ENCODE peak calls at places on chromosomes 12 and 14, in eight cellular contexts. T is bronchial epithelial cell, E is lower lobe of right lung, L is brain microvascular endothelial cell, Y is GM10248, Q is foreskin fibroblast, O is PC-3, V is IMR-90. X is an unnamed sample.

GRCh38 chr12:39392154-39392925 is 50.6 kb downstream of the KIF21A start:
- DNase-seq in Q (no peak), T (peak; percentile 9), V (no peak), L (no peak), Y (no peak), O (no peak), E (no peak), X (no peak)

GRCh38 chr12:1573960-1574862 is 20.2 kb downstream of the FBXL14 start:
- DNase-seq in E (no peak), Y (no peak), V (no peak), O (no peak), T (no peak), L (no peak), Q (no peak), X (no peak)

GRCh38 chr12:45674583-45674982 is 54.9 kb upstream of the ARID2 start:
- DNase-seq in O (peak; percentile 98), V (peak; percentile 94), E (peak; percentile 76), Y (no peak), L (peak; percentile 95), T (peak; percentile 92), Q (peak; percentile 87), X (peak; percentile 92)

GRCh38 chr14:97177635-97178034 is 380.5 kb downstream of the VRK1 start:
- DNase-seq in Q (no peak), O (no peak), T (no peak), L (no peak), Y (no peak), E (no peak), V (no peak), X (peak; percentile 32)

GRCh38 chr14:101008631-101009336 is 105.3 kb upstream of the RTL1 start:
- DNase-seq in E (no peak), T (no peak), O (no peak), Y (peak; percentile 7), V (peak; percentile 34), Q (peak; percentile 63), L (no peak), X (no peak)

GRCh38 chr14:106556665-106557289 is 1030.4 kb downstream of the TMEM121 start:
- DNase-seq in O (peak; percentile 13), E (peak; percentile 77), Q (no peak), V (no peak), L (no peak), T (no peak), Y (peak; percentile 45), X (peak; percentile 68)

GRCh38 chr14:101541063-101541462 is 20.2 kb upstream of the DIO3 start:
- DNase-seq in T (no peak), E (no peak), O (no peak), Q (no peak), Y (no peak), L (no peak), V (no peak), X (no peak)

GRCh38 chr14:94571950-94572349 is 9.3 kb upstream of the SERPINA5 start:
- DNase-seq in Y (no peak), E (no peak), O (no peak), V (peak; percentile 23), L (peak; percentile 33), Q (no peak), T (peak; percentile 40), X (peak; percentile 75)

GRCh38 chr12:79897617-79898016 is 37.3 kb downstream of the PPP1R12A start:
- DNase-seq in Q (peak; percentile 89), V (peak; percentile 95), E (no peak), O (peak; percentile 94), Y (no peak), L (peak; percentile 83), T (peak; percentile 85), X (peak; percentile 72)

GRCh38 chr12:62291888-62292760 is 31.9 kb downstream of the USP15 start:
- DNase-seq in T (peak; percentile 55), O (peak; percentile 54), E (no peak), Q (peak; percentile 10), L (peak; percentile 33), Y (no peak), V (peak; percentile 43), X (peak; percentile 64)

GRCh38 chr12:103456006-103456405 is 39.8 kb downstream of the C12orf42 start:
- DNase-seq in L (no peak), O (no peak), T (no peak), E (no peak), V (no peak), Q (no peak), Y (no peak), X (no peak)

GRCh38 chr12:6141048-6141447 is 16.6 kb upstream of the VWF start:
- DNase-seq in Y (no peak), E (no peak), Q (peak; percentile 12), L (peak; percentile 66), V (peak; percentile 70), T (no peak), O (no peak), X (peak; percentile 46)

GRCh38 chr12:6148061-6148460 is 23.6 kb upstream of the VWF start:
- DNase-seq in Y (no peak), E (no peak), V (no peak), O (no peak), L (no peak), T (no peak), Q (no peak), X (no peak)

GRCh38 chr12:6145584-6145983 is 21.1 kb upstream of the VWF start:
- DNase-seq in E (no peak), T (no peak), Y (no peak), Q (no peak), L (no peak), O (no peak), V (no peak), X (no peak)

GRCh38 chr12:6146951-6147350 is 22.5 kb upstream of the VWF start:
- DNase-seq in T (peak; percentile 63), V (no peak), L (no peak), Q (no peak), O (no peak), E (no peak), Y (no peak), X (no peak)

DNA sequence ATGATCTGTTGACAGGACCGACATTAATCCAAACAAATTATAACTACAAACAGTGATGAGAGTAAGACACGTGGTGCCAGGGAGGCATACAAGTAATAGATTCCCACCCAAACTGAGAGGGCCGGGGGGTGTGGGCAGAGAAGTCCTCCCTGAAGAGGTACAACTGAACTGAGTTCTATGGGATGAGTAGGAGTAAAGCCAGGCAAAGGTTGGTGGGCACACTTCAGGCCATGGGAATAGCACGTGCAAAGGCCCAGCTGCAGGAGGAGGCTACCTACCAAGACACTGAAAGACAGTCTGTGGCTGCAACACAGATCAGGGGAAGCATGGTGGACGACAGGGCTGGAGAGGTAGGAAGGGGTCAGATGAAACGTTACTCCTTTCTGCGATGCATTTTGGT is 22.0 kb upstream of the VWF start:
- DNase-seq in V (no peak), L (no peak), E (no peak), Q (no peak), T (no peak), Y (no peak), O (no peak), X (no peak)
- TF ChIP-seq CTCF in V (no peak), L (no peak), E (no peak), Q (no peak), T (no peak), Y (no peak), O (no peak), X (no peak)

DNA sequence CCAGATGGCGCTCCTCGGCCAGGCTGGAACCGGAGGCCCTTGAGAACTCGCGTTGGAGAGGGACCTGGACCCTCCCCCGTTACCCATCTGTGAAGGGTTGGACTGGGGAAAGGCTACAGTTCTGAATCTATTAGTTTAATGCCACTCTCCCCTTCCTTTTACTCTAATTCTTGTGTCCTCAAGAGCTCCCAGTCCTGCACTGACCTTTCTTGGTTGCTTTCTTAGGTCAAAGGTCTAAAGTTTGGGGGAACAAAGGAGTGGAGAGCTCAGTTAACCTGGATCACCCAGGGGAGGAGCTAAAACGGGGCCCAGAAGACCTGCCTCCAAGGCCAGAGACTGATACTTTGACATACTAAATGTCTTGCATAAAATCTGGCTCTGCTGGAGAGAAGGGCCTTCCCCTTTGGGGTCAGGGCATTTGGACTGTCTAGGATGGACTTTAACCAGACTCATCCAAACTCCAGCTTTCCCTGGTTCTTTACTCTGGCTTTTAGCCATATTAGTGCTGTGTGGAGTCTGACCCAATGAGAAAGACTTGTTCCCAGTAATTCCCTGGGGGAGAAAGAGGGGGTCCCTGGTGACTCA is 923 bp upstream of the MLF2 start:
- DNase-seq in Y (no peak), T (no peak), E (no peak), Q (no peak), V (no peak), O (no peak), L (no peak), X (no peak)
- TF ChIP-seq CTCF in Y (no peak), T (no peak), E (peak; percentile 98), Q (peak; percentile 93), V (peak; percentile 99), O (peak; percentile 5), L (no peak), X (peak; percentile 90)

GRCh38 chr12:9049520-9050133 is 60.3 kb downstream of the KLRG1 start:
- DNase-seq in E (no peak), L (peak; percentile 39), T (peak; percentile 58), O (peak; percentile 56), Q (peak; percentile 26), V (peak; percentile 52), Y (peak; percentile 33), X (peak; percentile 60)

GRCh38 chr12:9051156-9051545 is 61.8 kb downstream of the KLRG1 start:
- DNase-seq in Y (no peak), Q (no peak), E (no peak), O (no peak), T (no peak), V (no peak), L (no peak), X (no peak)

GRCh38 chr12:9048930-9049329 is 59.6 kb downstream of the KLRG1 start:
- DNase-seq in L (no peak), O (no peak), V (no peak), Y (no peak), E (no peak), Q (no peak), T (no peak), X (no peak)

GRCh38 chr12:9052610-9053009 is 63.1 kb downstream of the A2M start:
- DNase-seq in V (no peak), O (no peak), L (no peak), E (no peak), T (no peak), Q (no peak), Y (no peak), X (no peak)

DNA sequence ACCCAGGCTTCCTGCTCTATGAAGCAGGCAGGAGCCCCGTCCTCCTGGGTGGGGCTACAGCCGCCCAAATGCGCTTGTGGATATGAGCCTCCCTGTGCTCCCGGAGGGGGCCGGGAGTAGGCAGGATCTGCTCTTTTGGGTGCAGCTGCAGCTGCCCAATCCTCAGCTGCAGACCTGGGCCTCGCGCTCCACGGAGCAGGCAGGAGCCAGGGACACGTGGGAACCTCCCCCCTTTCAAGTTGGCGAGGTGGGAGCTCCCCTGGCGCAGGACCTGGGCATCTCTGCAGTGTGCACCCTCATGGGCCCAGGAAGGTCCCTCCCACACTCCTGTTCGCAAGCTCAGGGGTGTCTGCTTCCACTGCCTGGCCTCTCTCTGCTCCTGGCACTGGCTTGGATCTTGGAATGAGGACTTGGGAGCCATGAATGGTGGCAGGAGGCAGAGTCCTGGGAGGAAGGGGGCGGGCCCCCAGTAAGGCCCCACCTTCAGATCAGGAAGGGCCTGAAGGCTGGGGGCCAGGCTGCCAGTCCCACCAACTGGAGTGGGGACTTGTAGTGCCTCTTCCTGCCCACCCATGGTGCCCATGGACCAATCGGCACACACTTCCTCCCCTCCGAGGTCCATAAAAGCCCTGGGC is 61.3 kb downstream of the KLRG1 start:
- DNase-seq in V (no peak), E (no peak), L (no peak), Q (no peak), T (no peak), Y (no peak), O (no peak), X (no peak)
- TF ChIP-seq CTCF in V (no peak), E (no peak), L (no peak), Q (no peak), T (no peak), Y (no peak), O (no peak), X (no peak)

GRCh38 chr12:108689314-108690190 is 41.8 kb downstream of the CORO1C start:
- DNase-seq in T (no peak), O (no peak), Q (no peak), E (peak; percentile 50), V (peak; percentile 55), Y (no peak), L (no peak), X (no peak)
- TF ChIP-seq CTCF in T (no peak), O (no peak), Q (no peak), E (peak; percentile 10), V (peak; percentile 16), Y (no peak), L (peak; percentile 38), X (no peak)

X was measured in MCF 10A.